ENCODE peak calls at places on chromosomes 3 and 15, in ten cellular contexts. Q, L, F, T, W, U, J, O, B and N are unnamed samples. For H3K4me1, the result is how much of the 10 kb centered on the place peaks cover.

GRCh38 chr3:177330771-177331170 is 133.5 kb upstream of the TBL1XR1 start:
- DNase-seq in O (no peak), U (no peak), F (no peak), Q (no peak), L (no peak), W (no peak), B (no peak), J (no peak), T (no peak), N (no peak)

GRCh38 chr15:66725468-66725785 is 23.4 kb downstream of the SMAD6 start:
- DNase-seq in W (no peak), B (no peak), Q (no peak), J (no peak), U (no peak), O (no peak), L (no peak), T (no peak), F (no peak), N (no peak)

GRCh38 chr15:60095711-60096110 is 91.6 kb downstream of the FOXB1 start:
- DNase-seq in J (no peak), Q (no peak), L (no peak), T (no peak), W (no peak), U (no peak), O (no peak), F (no peak), B (no peak), N (no peak)

GRCh38 chr3:11385908-11386307 is 113.7 kb downstream of the ATG7 start:
- DNase-seq in J (no peak), F (no peak), B (peak), L (no peak), U (peak), O (no peak), Q (no peak), T (no peak), W (no peak), N (no peak)

GRCh38 chr3:128935922-128936321 is 56.5 kb downstream of the ACAD9 start:
- DNase-seq in O (peak), T (no peak), L (no peak), B (no peak), W (no peak), U (no peak), J (no peak), Q (no peak), F (no peak), N (no peak)

GRCh38 chr3:11567516-11568467 is 75.9 kb downstream of the VGLL4 start:
- DNase-seq in L (no peak), U (no peak), J (no peak), B (peak), F (no peak), W (no peak), O (no peak), Q (peak), T (no peak), N (no peak)

GRCh38 chr3:177816667-177817208 is 619.5 kb upstream of the TBL1XR1 start:
- DNase-seq in O (no peak), Q (peak), B (peak), W (no peak), T (no peak), L (peak), J (no peak), F (no peak), U (no peak), N (no peak)

GRCh38 chr3:188635258-188636038 is 481.5 kb downstream of the LPP start:
- DNase-seq in T (no peak), O (no peak), J (no peak), F (no peak), L (no peak), U (peak), B (no peak), W (no peak), Q (no peak), N (no peak)

GRCh38 chr3:178709047-178709446 is 172.8 kb downstream of the KCNMB2 start:
- DNase-seq in O (no peak), L (no peak), Q (no peak), U (peak), B (no peak), F (no peak), T (no peak), J (no peak), W (no peak), N (no peak)

DNA sequence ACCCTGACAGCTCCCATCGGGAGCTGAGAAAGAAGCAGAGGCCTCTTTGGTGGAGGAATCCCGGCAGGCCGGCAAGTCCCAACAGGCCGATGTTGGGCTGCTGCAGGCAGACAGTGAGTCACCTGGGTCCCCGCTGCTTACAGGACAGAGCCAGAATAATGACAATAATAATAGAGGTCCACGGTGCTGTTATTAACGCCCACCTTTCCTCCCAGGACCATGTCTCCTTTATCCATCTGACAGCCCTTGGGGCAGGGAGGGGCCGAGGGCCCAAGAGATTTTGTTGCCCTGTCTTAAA is 29.3 kb upstream of the MAGEF1 start:
- DNase-seq in F (no peak), B (no peak), W (peak), O (no peak), T (peak), Q (peak), U (no peak), J (no peak), L (no peak), N (no peak)
- TF ChIP-seq POLR2AphosphoS5 in F (no peak), B (no peak), W (no peak), O (peak), T (no peak), Q (no peak), U (no peak), J (no peak), L (no peak), N (no peak)

GRCh38 chr3:66039590-66039887 is 821 bp upstream of the MAGI1 start:
- DNase-seq in T (peak), F (peak), Q (no peak), L (no peak), B (peak), U (peak), O (no peak), W (peak), J (peak), N (peak)
- H3K4me3 ChIP-seq in T (peak), F (no peak), Q (peak), L (peak), B (peak), U (peak), O (peak), W (peak), J (peak), N (peak)

GRCh38 chr3:187305881-187306280 is 14.3 kb upstream of the MASP1 start:
- DNase-seq in B (no peak), F (no peak), L (no peak), T (no peak), Q (no peak), W (no peak), O (no peak), U (no peak), J (no peak), N (no peak)
- H3K4me1 ChIP-seq in B (under half), F (under half), L (under half), T (under half), Q (under half), W (under half), O (under half), U (under half), J (under half), N (under half)

GRCh38 chr3:15345051-15345607 is 12.7 kb upstream of the SH3BP5 start:
- DNase-seq in O (no peak), Q (no peak), F (no peak), W (no peak), T (no peak), L (no peak), J (no peak), B (no peak), U (no peak), N (peak)

GRCh38 chr3:15339786-15340215 is 7.4 kb upstream of the SH3BP5 start:
- DNase-seq in B (peak), F (peak), J (peak), W (no peak), U (no peak), Q (no peak), O (no peak), L (no peak), T (no peak), N (no peak)

GRCh38 chr3:15341030-15341726 is 8.8 kb upstream of the SH3BP5 start:
- DNase-seq in Q (no peak), T (no peak), F (no peak), W (no peak), L (no peak), B (no peak), O (no peak), J (no peak), U (no peak), N (no peak)

GRCh38 chr3:15342945-15343344 is 10.6 kb upstream of the SH3BP5 start:
- DNase-seq in U (no peak), O (no peak), J (no peak), F (no peak), Q (no peak), B (no peak), L (no peak), W (no peak), T (no peak), N (no peak)

GRCh38 chr3:15342252-15342651 is 9.9 kb upstream of the SH3BP5 start:
- DNase-seq in U (no peak), B (no peak), F (no peak), W (no peak), O (no peak), L (no peak), Q (no peak), J (no peak), T (no peak), N (no peak)
- TF ChIP-seq POLR2AphosphoS5 in U (no peak), B (no peak), F (no peak), W (no peak), O (no peak), L (no peak), Q (no peak), J (no peak), T (no peak), N (no peak)

DNA sequence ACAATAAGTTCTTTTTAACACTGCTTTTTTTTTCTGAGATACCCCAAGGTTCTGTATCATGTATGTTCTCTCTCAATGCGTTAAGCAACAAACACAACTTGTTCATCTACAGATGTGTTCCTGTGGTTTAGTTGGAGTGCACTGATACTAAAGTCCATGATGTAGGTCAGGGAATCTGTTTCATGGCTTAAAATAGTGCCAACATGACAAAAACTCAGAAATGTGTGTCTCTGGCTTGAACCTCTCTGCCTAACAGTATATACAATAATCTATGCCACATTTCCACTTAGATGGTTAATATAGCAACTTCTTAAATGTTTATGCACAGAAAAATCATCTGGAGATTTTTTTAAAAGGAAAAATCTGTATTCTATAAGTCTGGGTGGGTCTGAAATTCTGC is 51.1 kb downstream of the TM4SF18 start:
- DNase-seq in T (no peak), Q (no peak), O (no peak), L (no peak), J (no peak), W (no peak), F (no peak), U (no peak), B (no peak), N (no peak)
- H3K4me3 ChIP-seq in T (no peak), Q (no peak), O (no peak), L (no peak), J (no peak), W (no peak), F (no peak), U (no peak), B (no peak), N (no peak)

GRCh38 chr3:42162462-42162861 is 71.3 kb downstream of the TRAK1 start:
- DNase-seq in J (no peak), B (no peak), U (no peak), Q (no peak), L (no peak), F (no peak), T (no peak), W (no peak), O (no peak), N (no peak)

GRCh38 chr3:42164635-42165034 is 73.5 kb downstream of the TRAK1 start:
- DNase-seq in W (no peak), J (peak), U (no peak), B (no peak), L (no peak), F (no peak), O (no peak), Q (no peak), T (no peak), N (no peak)

GRCh38 chr3:42161050-42161935 is 70.1 kb downstream of the TRAK1 start:
- DNase-seq in O (no peak), W (no peak), J (peak), Q (no peak), F (no peak), T (no peak), U (peak), L (no peak), B (peak), N (no peak)

GRCh38 chr3:42165211-42165610 is 74.1 kb downstream of the TRAK1 start:
- DNase-seq in J (peak), U (no peak), L (no peak), O (no peak), W (no peak), T (no peak), F (no peak), Q (no peak), B (no peak), N (no peak)

DNA sequence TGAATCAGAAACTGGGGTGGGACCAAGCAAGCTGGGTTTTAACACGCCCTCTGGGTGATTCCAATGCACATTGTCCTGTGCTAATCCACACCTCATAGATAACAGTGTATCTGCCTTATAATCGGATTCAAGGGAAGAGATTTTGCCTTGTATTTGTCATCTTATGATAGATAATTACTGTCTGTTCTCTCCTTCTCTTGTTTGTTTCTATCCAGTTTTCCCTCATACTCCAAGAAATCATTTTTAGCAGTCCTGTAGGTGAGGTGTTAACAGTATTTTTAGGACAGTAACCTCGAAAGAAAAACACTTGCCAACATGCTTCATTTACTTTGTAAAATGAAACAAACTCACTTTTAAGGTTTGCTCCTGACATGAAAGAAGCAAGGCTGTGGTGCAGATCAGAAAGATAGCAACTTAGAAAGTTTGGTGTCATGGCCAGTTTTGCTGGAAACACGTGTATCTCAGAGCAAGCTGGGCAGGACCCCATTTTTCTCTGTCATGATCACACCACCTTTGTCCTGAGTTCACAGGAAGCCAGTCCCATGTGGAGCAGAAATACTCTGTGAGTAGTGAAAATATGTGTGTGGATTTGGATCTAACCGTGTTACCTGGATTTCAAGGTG is 72.6 kb downstream of the TRAK1 start:
- DNase-seq in B (no peak), W (no peak), F (no peak), U (no peak), O (no peak), L (no peak), Q (no peak), J (no peak), T (no peak), N (no peak)
- H3K4me1 ChIP-seq in B (under half), W (under half), F (under half), U (under half), O (under half), L (under half), Q (under half), J (under half), T (half or more), N (half or more)

GRCh38 chr15:48924528-48925393 is 39.0 kb downstream of the SHC4 start:
- DNase-seq in T (no peak), O (no peak), F (no peak), U (no peak), W (no peak), B (no peak), L (no peak), Q (no peak), J (no peak), N (no peak)

GRCh38 chr15:48927181-48927580 is 36.5 kb downstream of the SHC4 start:
- DNase-seq in T (no peak), J (no peak), B (no peak), L (no peak), F (no peak), O (no peak), U (no peak), Q (no peak), W (no peak), N (no peak)

GRCh38 chr15:48922046-48922445 is 41.7 kb downstream of the SHC4 start:
- DNase-seq in J (no peak), B (no peak), L (no peak), Q (no peak), T (no peak), O (no peak), F (no peak), W (no peak), U (no peak), N (no peak)

GRCh38 chr15:48928877-48929538 is 34.7 kb downstream of the SHC4 start:
- DNase-seq in Q (no peak), W (no peak), F (no peak), T (no peak), O (no peak), J (no peak), B (no peak), L (no peak), U (no peak), N (no peak)

GRCh38 chr15:48925714-48926223 is 38.0 kb downstream of the SHC4 start:
- DNase-seq in T (no peak), F (peak), O (no peak), J (no peak), B (peak), W (no peak), U (no peak), L (peak), Q (no peak), N (no peak)
- TF ChIP-seq POLR2AphosphoS5 in T (no peak), F (no peak), O (no peak), J (no peak), B (peak), W (no peak), U (no peak), L (no peak), Q (no peak), N (no peak)

DNA sequence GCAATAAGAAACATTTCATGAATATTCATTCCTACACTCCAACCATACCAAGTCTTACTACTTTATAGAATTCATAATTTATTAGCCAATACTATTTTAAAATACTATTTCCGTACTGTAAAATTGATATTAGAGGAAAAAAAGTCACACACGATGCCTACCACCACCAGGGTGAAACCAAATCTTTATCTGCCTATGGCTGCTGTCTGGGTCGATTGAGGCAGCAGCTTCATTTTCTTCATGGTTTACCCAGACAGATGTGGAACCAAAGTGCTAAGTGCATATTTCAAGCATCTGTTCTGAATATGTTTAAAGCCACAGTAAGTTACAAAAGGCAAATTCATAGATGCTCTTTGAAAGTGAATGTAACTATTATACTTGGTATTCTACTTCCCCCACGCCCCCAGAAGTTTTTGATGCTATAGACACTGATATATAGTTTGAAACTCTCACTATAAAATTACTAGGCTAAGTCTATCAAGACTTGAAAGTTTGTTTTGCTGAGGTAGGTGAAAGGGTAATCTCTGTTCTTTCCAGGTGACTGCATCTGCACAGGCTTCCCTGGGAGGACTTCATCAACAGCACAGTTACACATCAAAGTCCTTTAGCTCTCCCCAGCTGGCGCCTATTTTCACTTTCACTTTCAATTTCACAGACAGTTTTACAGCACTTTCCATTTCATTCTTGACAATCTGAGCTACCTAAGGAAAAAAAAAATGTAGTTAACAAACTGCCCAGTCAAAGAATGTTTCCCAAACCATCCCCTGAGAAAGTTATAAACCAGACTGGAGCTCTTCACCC is 113.9 kb downstream of the POLQ start:
- DNase-seq in L (no peak), W (no peak), O (no peak), T (no peak), U (no peak), Q (no peak), J (no peak), F (no peak), B (peak), N (peak)
- H3K4me3 ChIP-seq in L (no peak), W (no peak), O (peak), T (peak), U (no peak), Q (peak), J (no peak), F (no peak), B (peak), N (no peak)

DNA sequence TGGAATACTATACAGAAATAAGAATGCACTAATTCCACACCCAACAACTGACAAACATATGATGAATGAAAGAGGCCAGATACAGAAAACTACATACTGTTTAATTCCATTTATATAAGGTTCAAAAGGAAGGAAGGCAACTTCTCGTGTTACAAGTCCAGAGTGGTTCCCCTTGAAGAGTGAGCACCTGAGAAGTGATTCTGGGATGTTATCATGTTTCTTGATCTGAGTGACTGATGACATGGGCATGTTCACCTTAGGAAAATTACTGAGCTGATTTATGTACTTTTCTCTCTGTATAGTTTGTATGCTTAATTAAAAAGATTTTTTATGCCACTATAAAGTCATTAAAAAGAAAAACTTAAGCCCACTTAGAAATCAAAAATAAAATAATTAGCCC is 13.6 kb downstream of the CCDC12 start:
- DNase-seq in T (no peak), J (no peak), L (no peak), F (no peak), Q (no peak), B (no peak), O (no peak), U (no peak), W (no peak), N (no peak)
- H3K4me1 ChIP-seq in T (half or more), J (under half), L (under half), F (under half), Q (under half), B (under half), O (half or more), U (under half), W (half or more), N (under half)

GRCh38 chr3:126959921-126960603 is 22.9 kb upstream of the PLXNA1 start:
- DNase-seq in J (peak), U (peak), W (peak), O (no peak), Q (no peak), F (no peak), B (peak), L (no peak), T (no peak), N (no peak)
- TF ChIP-seq POLR2AphosphoS5 in J (no peak), U (no peak), W (no peak), O (no peak), Q (no peak), F (no peak), B (no peak), L (no peak), T (no peak), N (no peak)